ENCODE peak calls at places on chromosomes 4 and X, in ten cellular contexts. C, S, F, X, V, J, Z, D, Q and M are unnamed samples.

GRCh38 chr4:33649015-33649414 is 2595.3 kb downstream of the ARAP2 start:
- DNase-seq in V (no peak), J (no peak), C (peak; percentile 18), D (peak; percentile 29), Q (no peak), S (no peak), X (peak; percentile 73), F (peak; percentile 73), Z (no peak), M (peak; percentile 10)

GRCh38 chrX:152878976-152879755 is 18.7 kb upstream of the ZNF185 start:
- DNase-seq in S (no peak), F (no peak), C (no peak), Q (no peak), D (no peak), J (no peak), V (no peak), Z (no peak), X (no peak), M (no peak)

GRCh38 chr4:130563185-130563890 is 1467.4 kb downstream of the C4orf33 start:
- DNase-seq in F (peak; percentile 87), J (peak; percentile 26), Q (no peak), C (peak; percentile 79), S (no peak), V (no peak), Z (peak; percentile 71), D (peak; percentile 78), X (peak; percentile 67), M (no peak)

GRCh38 chrX:45712067-45712466 is 511.4 kb upstream of the DIPK2B start:
- DNase-seq in V (no peak), F (peak; percentile 37), Z (no peak), Q (no peak), J (no peak), S (no peak), C (no peak), X (peak; percentile 87), D (peak; percentile 17), M (no peak)

GRCh38 chr4:80498725-80499124 is 163.2 kb downstream of the CFAP299 start:
- DNase-seq in Q (no peak), D (no peak), J (no peak), Z (no peak), X (no peak), C (no peak), F (no peak), S (no peak), V (no peak), M (no peak)

GRCh38 chr4:31917334-31917733 is 1197.2 kb downstream of the PCDH7 start:
- DNase-seq in Q (no peak), C (no peak), X (no peak), V (no peak), S (no peak), F (no peak), Z (no peak), D (no peak), J (no peak), M (no peak)

GRCh38 chr4:125420499-125420898 is 105.7 kb downstream of the FAT4 start:
- DNase-seq in X (no peak), D (no peak), J (no peak), Z (no peak), S (no peak), C (no peak), V (no peak), Q (no peak), F (no peak), M (no peak)

GRCh38 chr4:139763668-139764067 is 98.0 kb downstream of the MGST2 start:
- DNase-seq in V (peak; percentile 21), Z (no peak), C (no peak), Q (no peak), X (no peak), D (no peak), F (peak; percentile 23), S (peak; percentile 21), J (peak; percentile 64), M (no peak)

GRCh38 chrX:106862972-106863688 is 40.0 kb downstream of the RIPPLY1 start:
- DNase-seq in Q (no peak), J (peak; percentile 26), V (no peak), X (peak; percentile 6), Z (peak; percentile 5), S (peak; percentile 9), D (no peak), C (peak; percentile 37), F (peak; percentile 10), M (no peak)

GRCh38 chr4:122776916-122777315 is 44.4 kb downstream of the BBS12 start:
- DNase-seq in J (no peak), Z (no peak), D (no peak), Q (no peak), F (peak; percentile 49), X (peak; percentile 63), S (no peak), V (no peak), C (no peak), M (no peak)

GRCh38 chr4:150578745-150579470 is 3.0 kb upstream of the MAB21L2 start:
- DNase-seq in V (no peak), F (peak; percentile 23), S (no peak), J (no peak), D (no peak), Z (no peak), X (peak; percentile 45), C (no peak), Q (no peak), M (no peak)
- H3K4me3 ChIP-seq in V (no peak overlapping the region), F (peak overlapping the region; percentile 52), S (no peak overlapping the region), J (no peak overlapping the region), D (peak overlapping the region; percentile 51), Z (no peak overlapping the region), X (no peak overlapping the region), C (no peak overlapping the region), Q (peak overlapping the region; percentile 41), M (peak overlapping the region; percentile 61)

GRCh38 chrX:40172980-40173661 is 75.4 kb upstream of the BCOR start:
- DNase-seq in C (peak; percentile 18), S (no peak), D (no peak), X (no peak), Q (no peak), Z (no peak), F (no peak), V (no peak), J (no peak), M (no peak)

GRCh38 chrX:40173662-40174593 is 76.2 kb upstream of the BCOR start:
- DNase-seq in V (peak; percentile 61), D (no peak), J (peak; percentile 79), F (no peak), S (peak; percentile 71), C (peak; percentile 40), Q (peak; percentile 76), Z (peak; percentile 68), X (no peak), M (no peak)

GRCh38 chrX:40171513-40172168 is 73.9 kb upstream of the BCOR start:
- DNase-seq in J (no peak), Q (no peak), Z (no peak), V (no peak), F (peak; percentile 41), X (peak; percentile 53), S (no peak), D (peak; percentile 33), C (peak; percentile 9), M (no peak)

GRCh38 chrX:40170830-40171512 is 73.2 kb upstream of the BCOR start:
- DNase-seq in S (no peak), J (no peak), D (no peak), Z (no peak), C (peak; percentile 86), V (no peak), X (no peak), Q (no peak), F (no peak), M (no peak)

DNA sequence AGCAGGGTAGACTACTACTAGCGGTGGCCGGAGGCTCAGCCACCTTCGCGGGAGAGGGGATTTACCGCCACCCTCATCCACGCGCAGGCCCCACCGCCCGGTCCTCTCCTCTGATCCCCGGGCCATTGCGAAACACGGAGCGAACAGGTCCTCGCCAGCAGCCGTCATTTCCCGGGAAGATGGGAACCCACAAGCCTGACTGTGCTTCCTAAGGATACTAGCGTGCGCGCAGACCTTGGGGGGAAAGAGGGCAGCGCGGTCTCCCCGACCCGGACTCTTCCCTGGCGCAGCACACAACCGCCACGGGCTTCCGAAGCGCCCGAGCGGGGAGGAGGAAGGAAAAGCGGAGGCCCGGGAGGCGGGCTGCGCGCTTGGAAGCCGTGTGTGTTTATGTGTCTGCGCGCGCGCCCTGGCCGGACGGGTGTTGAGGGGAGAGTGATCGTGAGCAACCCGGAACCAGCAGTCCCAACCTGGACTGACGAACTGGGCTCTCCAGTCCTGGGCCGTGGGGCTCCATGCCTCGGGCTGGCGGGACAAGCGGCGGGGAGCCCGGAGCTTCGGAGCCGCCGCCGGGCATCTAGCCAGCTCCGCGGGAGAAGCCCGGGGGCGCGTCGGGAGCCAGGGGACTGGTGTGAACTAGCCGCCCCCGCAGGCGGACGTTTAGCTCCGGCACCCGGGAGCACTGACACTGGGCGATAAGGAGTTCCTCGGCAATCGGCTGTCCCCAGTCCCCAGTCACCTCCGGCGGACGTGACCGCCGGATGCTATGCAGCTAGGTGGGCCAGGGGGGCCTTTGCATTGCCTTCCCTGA is 74.6 kb upstream of the BCOR start:
- DNase-seq in D (peak; percentile 58), C (peak; percentile 21), S (no peak), Q (peak; percentile 80), X (peak; percentile 64), J (no peak), V (peak; percentile 50), F (peak; percentile 58), Z (peak; percentile 68), M (no peak)
- TF ChIP-seq CTCF in D (no peak), C (no peak), S (no peak), Q (no peak), X (no peak), J (no peak), V (no peak), F (no peak), Z (no peak), M (no peak)

GRCh38 chrX:104566921-104567501 is 1.0 kb downstream of the IL1RAPL2 start:
- DNase-seq in C (no peak), V (no peak), J (no peak), D (no peak), Q (no peak), X (peak; percentile 0), Z (no peak), F (no peak), S (no peak), M (no peak)
- H3K4me3 ChIP-seq in C (no peak overlapping the region), V (no peak overlapping the region), J (no peak overlapping the region), D (no peak overlapping the region), Q (peak overlapping the region; percentile 2), X (no peak overlapping the region), Z (no peak overlapping the region), F (no peak overlapping the region), S (no peak overlapping the region), M (no peak overlapping the region)

GRCh38 chr4:20317424-20317985 is 65.8 kb downstream of the SLIT2 start:
- DNase-seq in X (peak; percentile 22), F (no peak), D (no peak), S (no peak), V (no peak), J (peak; percentile 39), C (no peak), Z (no peak), Q (no peak), M (no peak)

GRCh38 chr4:20318011-20318898 is 66.5 kb downstream of the SLIT2 start:
- DNase-seq in X (peak; percentile 23), J (peak; percentile 73), C (no peak), Q (no peak), Z (no peak), D (peak; percentile 36), F (no peak), V (no peak), S (no peak), M (no peak)

GRCh38 chr4:20311863-20312262 is 60.2 kb downstream of the SLIT2 start:
- DNase-seq in Q (no peak), X (no peak), C (no peak), F (no peak), J (peak; percentile 28), V (no peak), Z (no peak), D (peak; percentile 22), S (no peak), M (peak; percentile 55)

GRCh38 chr4:20318899-20319291 is 67.2 kb downstream of the SLIT2 start:
- DNase-seq in S (no peak), F (no peak), X (no peak), Z (no peak), C (no peak), Q (no peak), J (no peak), D (no peak), V (no peak), M (no peak)

GRCh38 chr4:20313237-20314030 is 61.7 kb downstream of the SLIT2 start:
- DNase-seq in Z (peak; percentile 3), C (peak; percentile 47), Q (no peak), D (no peak), S (peak; percentile 46), X (no peak), V (no peak), J (peak; percentile 33), F (peak; percentile 51), M (no peak)
- TF ChIP-seq CTCF in Z (no peak), C (peak; percentile 49), Q (no peak), D (peak; percentile 22), S (peak; percentile 46), X (no peak), V (no peak), J (peak; percentile 24), F (peak; percentile 44), M (no peak)